ENCODE peak calls at places on chromosomes 6 and 20, in eight cellular contexts. One of them, this sample, is unnamed. For H3K36me3, the result is how much of the 10 kb centered on the place peaks cover.

GRCh38 chr6:16849280-16850210 is 88.3 kb upstream of the ATXN1 start:
- DNase-seq in left ventricle myocardium inferior: no peak
- DNase-seq in GM23248: peak
- DNase-seq in colonic mucosa: peak
- DNase-seq in lower lobe of right lung: no peak
- DNase-seq in CD4-positive, alpha-beta memory T cell: no peak
- DNase-seq in effector memory CD4-positive, alpha-beta T cell: no peak
- DNase-seq in heart left ventricle: no peak
- DNase-seq in this sample: no peak

GRCh38 chr6:30821862-30822784 is 62.2 kb upstream of the DDR1 start:
- DNase-seq in left ventricle myocardium inferior: no peak
- DNase-seq in GM23248: peak
- DNase-seq in colonic mucosa: no peak
- DNase-seq in lower lobe of right lung: no peak
- DNase-seq in CD4-positive, alpha-beta memory T cell: no peak
- DNase-seq in effector memory CD4-positive, alpha-beta T cell: no peak
- DNase-seq in heart left ventricle: no peak
- DNase-seq in this sample: no peak

GRCh38 chr6:158213925-158214674 is 46.0 kb downstream of the GTF2H5 start:
- DNase-seq in left ventricle myocardium inferior: peak
- DNase-seq in GM23248: peak
- DNase-seq in colonic mucosa: peak
- DNase-seq in lower lobe of right lung: peak
- DNase-seq in CD4-positive, alpha-beta memory T cell: peak
- DNase-seq in effector memory CD4-positive, alpha-beta T cell: peak
- DNase-seq in heart left ventricle: peak
- DNase-seq in this sample: peak

GRCh38 chr6:112061605-112062004 is 7.7 kb downstream of the CCN6 start:
- DNase-seq in left ventricle myocardium inferior: no peak
- DNase-seq in GM23248: peak
- DNase-seq in colonic mucosa: no peak
- DNase-seq in lower lobe of right lung: no peak
- DNase-seq in CD4-positive, alpha-beta memory T cell: no peak
- DNase-seq in effector memory CD4-positive, alpha-beta T cell: no peak
- DNase-seq in heart left ventricle: no peak
- DNase-seq in this sample: no peak

GRCh38 chr6:87198496-87198895 is 43.1 kb downstream of the ZNF292 start:
- DNase-seq in left ventricle myocardium inferior: no peak
- DNase-seq in GM23248: peak
- DNase-seq in colonic mucosa: no peak
- DNase-seq in lower lobe of right lung: no peak
- DNase-seq in CD4-positive, alpha-beta memory T cell: no peak
- DNase-seq in effector memory CD4-positive, alpha-beta T cell: no peak
- DNase-seq in heart left ventricle: no peak
- DNase-seq in this sample: no peak

GRCh38 chr6:75524322-75524972 is 30.8 kb upstream of the FILIP1 start:
- DNase-seq in left ventricle myocardium inferior: no peak
- DNase-seq in GM23248: peak
- DNase-seq in colonic mucosa: no peak
- DNase-seq in lower lobe of right lung: no peak
- DNase-seq in CD4-positive, alpha-beta memory T cell: no peak
- DNase-seq in effector memory CD4-positive, alpha-beta T cell: no peak
- DNase-seq in heart left ventricle: no peak
- DNase-seq in this sample: no peak

GRCh38 chr6:26554669-26555504 is 16.7 kb downstream of the HMGN4 start:
- DNase-seq in left ventricle myocardium inferior: peak
- DNase-seq in GM23248: peak
- DNase-seq in colonic mucosa: peak
- DNase-seq in lower lobe of right lung: no peak
- DNase-seq in CD4-positive, alpha-beta memory T cell: peak
- DNase-seq in effector memory CD4-positive, alpha-beta T cell: peak
- DNase-seq in heart left ventricle: no peak
- DNase-seq in this sample: peak

GRCh38 chr6:39934060-39934757 is at the start of gene MOCS1:
- DNase-seq in left ventricle myocardium inferior: peak
- DNase-seq in GM23248: peak
- DNase-seq in colonic mucosa: peak
- DNase-seq in lower lobe of right lung: peak
- DNase-seq in CD4-positive, alpha-beta memory T cell: no peak
- DNase-seq in effector memory CD4-positive, alpha-beta T cell: no peak
- DNase-seq in heart left ventricle: peak
- DNase-seq in this sample: peak

GRCh38 chr20:7308163-7308562 is 540.7 kb downstream of the BMP2 start:
- DNase-seq in left ventricle myocardium inferior: no peak
- DNase-seq in GM23248: no peak
- DNase-seq in colonic mucosa: no peak
- DNase-seq in lower lobe of right lung: no peak
- DNase-seq in CD4-positive, alpha-beta memory T cell: no peak
- DNase-seq in effector memory CD4-positive, alpha-beta T cell: no peak
- DNase-seq in heart left ventricle: no peak
- DNase-seq in this sample: no peak

GRCh38 chr6:26421259-26422144 is 18.8 kb upstream of the BTN3A3 start:
- DNase-seq in left ventricle myocardium inferior: peak
- DNase-seq in GM23248: peak
- DNase-seq in colonic mucosa: peak
- DNase-seq in lower lobe of right lung: peak
- DNase-seq in CD4-positive, alpha-beta memory T cell: peak
- DNase-seq in effector memory CD4-positive, alpha-beta T cell: peak
- DNase-seq in heart left ventricle: peak
- DNase-seq in this sample: peak

GRCh38 chr6:12725263-12725662 is 8.7 kb downstream of the PHACTR1 start:
- DNase-seq in left ventricle myocardium inferior: no peak
- DNase-seq in GM23248: no peak
- DNase-seq in colonic mucosa: no peak
- DNase-seq in lower lobe of right lung: no peak
- DNase-seq in CD4-positive, alpha-beta memory T cell: no peak
- DNase-seq in effector memory CD4-positive, alpha-beta T cell: no peak
- DNase-seq in heart left ventricle: no peak
- DNase-seq in this sample: no peak

GRCh38 chr6:7267521-7268091 is 45.4 kb downstream of the SSR1 start:
- DNase-seq in left ventricle myocardium inferior: no peak
- DNase-seq in GM23248: peak
- DNase-seq in colonic mucosa: no peak
- DNase-seq in lower lobe of right lung: no peak
- DNase-seq in CD4-positive, alpha-beta memory T cell: no peak
- DNase-seq in effector memory CD4-positive, alpha-beta T cell: no peak
- DNase-seq in heart left ventricle: no peak
- DNase-seq in this sample: no peak

GRCh38 chr6:119476554-119476953 is 127.0 kb upstream of the MAN1A1 start:
- DNase-seq in left ventricle myocardium inferior: no peak
- DNase-seq in GM23248: no peak
- DNase-seq in colonic mucosa: no peak
- DNase-seq in lower lobe of right lung: no peak
- DNase-seq in CD4-positive, alpha-beta memory T cell: no peak
- DNase-seq in effector memory CD4-positive, alpha-beta T cell: no peak
- DNase-seq in heart left ventricle: no peak
- DNase-seq in this sample: no peak

GRCh38 chr6:4311976-4312860 is 176.8 kb upstream of the ECI2 start:
- DNase-seq in left ventricle myocardium inferior: no peak
- DNase-seq in GM23248: no peak
- DNase-seq in colonic mucosa: no peak
- DNase-seq in lower lobe of right lung: no peak
- DNase-seq in CD4-positive, alpha-beta memory T cell: no peak
- DNase-seq in effector memory CD4-positive, alpha-beta T cell: no peak
- DNase-seq in heart left ventricle: no peak
- DNase-seq in this sample: no peak

GRCh38 chr6:111564482-111564945 is 41.2 kb downstream of the TRAF3IP2 start:
- DNase-seq in left ventricle myocardium inferior: peak
- DNase-seq in GM23248: peak
- DNase-seq in colonic mucosa: no peak
- DNase-seq in lower lobe of right lung: no peak
- DNase-seq in CD4-positive, alpha-beta memory T cell: no peak
- DNase-seq in effector memory CD4-positive, alpha-beta T cell: no peak
- DNase-seq in heart left ventricle: peak
- DNase-seq in this sample: no peak

GRCh38 chr6:135176464-135176863 is 4.6 kb upstream of the MYB start:
- DNase-seq in left ventricle myocardium inferior: no peak
- DNase-seq in GM23248: no peak
- DNase-seq in colonic mucosa: no peak
- DNase-seq in lower lobe of right lung: no peak
- DNase-seq in CD4-positive, alpha-beta memory T cell: no peak
- DNase-seq in effector memory CD4-positive, alpha-beta T cell: no peak
- DNase-seq in heart left ventricle: no peak
- DNase-seq in this sample: no peak

GRCh38 chr6:16818992-16819626 is 57.8 kb upstream of the ATXN1 start:
- DNase-seq in left ventricle myocardium inferior: no peak
- DNase-seq in GM23248: no peak
- DNase-seq in colonic mucosa: no peak
- DNase-seq in lower lobe of right lung: no peak
- DNase-seq in CD4-positive, alpha-beta memory T cell: no peak
- DNase-seq in effector memory CD4-positive, alpha-beta T cell: no peak
- DNase-seq in heart left ventricle: no peak
- DNase-seq in this sample: no peak

GRCh38 chr6:39289490-39289889 is 24.7 kb downstream of the KCNK17 start:
- DNase-seq in left ventricle myocardium inferior: no peak
- DNase-seq in GM23248: no peak
- DNase-seq in colonic mucosa: no peak
- DNase-seq in lower lobe of right lung: no peak
- DNase-seq in CD4-positive, alpha-beta memory T cell: no peak
- DNase-seq in effector memory CD4-positive, alpha-beta T cell: no peak
- DNase-seq in heart left ventricle: no peak
- DNase-seq in this sample: no peak

GRCh38 chr20:36873498-36874189 is 2.3 kb upstream of the TLDC2 start:
- DNase-seq in left ventricle myocardium inferior: no peak
- DNase-seq in GM23248: no peak
- DNase-seq in colonic mucosa: no peak
- DNase-seq in lower lobe of right lung: peak
- DNase-seq in CD4-positive, alpha-beta memory T cell: no peak
- DNase-seq in effector memory CD4-positive, alpha-beta T cell: no peak
- DNase-seq in heart left ventricle: no peak
- DNase-seq in this sample: no peak

GRCh38 chr6:111823831-111824607 is 49.2 kb downstream of the FYN start:
- DNase-seq in left ventricle myocardium inferior: no peak
- DNase-seq in GM23248: peak
- DNase-seq in colonic mucosa: no peak
- DNase-seq in lower lobe of right lung: no peak
- DNase-seq in CD4-positive, alpha-beta memory T cell: no peak
- DNase-seq in effector memory CD4-positive, alpha-beta T cell: no peak
- DNase-seq in heart left ventricle: no peak
- DNase-seq in this sample: no peak

GRCh38 chr6:137488736-137489409 is 5.3 kb downstream of the OLIG3 start:
- DNase-seq in left ventricle myocardium inferior: no peak
- DNase-seq in GM23248: no peak
- DNase-seq in colonic mucosa: no peak
- DNase-seq in lower lobe of right lung: peak
- DNase-seq in CD4-positive, alpha-beta memory T cell: no peak
- DNase-seq in effector memory CD4-positive, alpha-beta T cell: no peak
- DNase-seq in heart left ventricle: no peak
- DNase-seq in this sample: no peak

GRCh38 chr6:166106076-166106686 is 61.5 kb downstream of the TBXT start:
- DNase-seq in left ventricle myocardium inferior: peak
- DNase-seq in GM23248: peak
- DNase-seq in colonic mucosa: peak
- DNase-seq in lower lobe of right lung: peak
- DNase-seq in CD4-positive, alpha-beta memory T cell: peak
- DNase-seq in effector memory CD4-positive, alpha-beta T cell: no peak
- DNase-seq in heart left ventricle: peak
- DNase-seq in this sample: no peak

GRCh38 chr6:90816764-90817163 is 229.9 kb upstream of the MAP3K7 start:
- DNase-seq in left ventricle myocardium inferior: no peak
- DNase-seq in GM23248: no peak
- DNase-seq in colonic mucosa: no peak
- DNase-seq in lower lobe of right lung: no peak
- DNase-seq in CD4-positive, alpha-beta memory T cell: no peak
- DNase-seq in effector memory CD4-positive, alpha-beta T cell: no peak
- DNase-seq in heart left ventricle: no peak
- DNase-seq in this sample: no peak

GRCh38 chr6:43797919-43798318 is 27.9 kb downstream of the VEGFA start:
- DNase-seq in left ventricle myocardium inferior: no peak
- DNase-seq in GM23248: no peak
- DNase-seq in colonic mucosa: no peak
- DNase-seq in lower lobe of right lung: peak
- DNase-seq in CD4-positive, alpha-beta memory T cell: no peak
- DNase-seq in effector memory CD4-positive, alpha-beta T cell: no peak
- DNase-seq in heart left ventricle: no peak
- DNase-seq in this sample: no peak
- H3K27ac ChIP-seq in left ventricle myocardium inferior: peak
- H3K27ac ChIP-seq in GM23248: no peak
- H3K27ac ChIP-seq in colonic mucosa: no peak
- H3K27ac ChIP-seq in lower lobe of right lung: peak
- H3K27ac ChIP-seq in CD4-positive, alpha-beta memory T cell: no peak
- H3K27ac ChIP-seq in effector memory CD4-positive, alpha-beta T cell: no peak
- H3K27ac ChIP-seq in heart left ventricle: peak
- H3K27ac ChIP-seq in this sample: no peak

GRCh38 chr6:35236223-35236622 is 22.5 kb downstream of the SCUBE3 start:
- DNase-seq in left ventricle myocardium inferior: no peak
- DNase-seq in GM23248: no peak
- DNase-seq in colonic mucosa: no peak
- DNase-seq in lower lobe of right lung: no peak
- DNase-seq in CD4-positive, alpha-beta memory T cell: no peak
- DNase-seq in effector memory CD4-positive, alpha-beta T cell: no peak
- DNase-seq in heart left ventricle: no peak
- DNase-seq in this sample: no peak
- H3K36me3 ChIP-seq in left ventricle myocardium inferior: under half
- H3K36me3 ChIP-seq in GM23248: under half
- H3K36me3 ChIP-seq in colonic mucosa: under half
- H3K36me3 ChIP-seq in lower lobe of right lung: under half
- H3K36me3 ChIP-seq in CD4-positive, alpha-beta memory T cell: under half
- H3K36me3 ChIP-seq in effector memory CD4-positive, alpha-beta T cell: under half
- H3K36me3 ChIP-seq in heart left ventricle: under half
- H3K36me3 ChIP-seq in this sample: under half

GRCh38 chr6:36302227-36302976 is 32.5 kb downstream of the PNPLA1 start:
- DNase-seq in left ventricle myocardium inferior: peak
- DNase-seq in GM23248: peak
- DNase-seq in colonic mucosa: peak
- DNase-seq in lower lobe of right lung: peak
- DNase-seq in CD4-positive, alpha-beta memory T cell: peak
- DNase-seq in effector memory CD4-positive, alpha-beta T cell: peak
- DNase-seq in heart left ventricle: peak
- DNase-seq in this sample: peak
- H3K27ac ChIP-seq in left ventricle myocardium inferior: no peak
- H3K27ac ChIP-seq in GM23248: no peak
- H3K27ac ChIP-seq in colonic mucosa: no peak
- H3K27ac ChIP-seq in lower lobe of right lung: no peak
- H3K27ac ChIP-seq in CD4-positive, alpha-beta memory T cell: no peak
- H3K27ac ChIP-seq in effector memory CD4-positive, alpha-beta T cell: no peak
- H3K27ac ChIP-seq in heart left ventricle: no peak
- H3K27ac ChIP-seq in this sample: no peak

GRCh38 chr20:443223-443793 is 19.0 kb downstream of the TBC1D20 start:
- DNase-seq in left ventricle myocardium inferior: no peak
- DNase-seq in GM23248: no peak
- DNase-seq in colonic mucosa: no peak
- DNase-seq in lower lobe of right lung: no peak
- DNase-seq in CD4-positive, alpha-beta memory T cell: no peak
- DNase-seq in effector memory CD4-positive, alpha-beta T cell: no peak
- DNase-seq in heart left ventricle: no peak
- DNase-seq in this sample: no peak
- H3K36me3 ChIP-seq in left ventricle myocardium inferior: half or more
- H3K36me3 ChIP-seq in GM23248: half or more
- H3K36me3 ChIP-seq in colonic mucosa: under half
- H3K36me3 ChIP-seq in lower lobe of right lung: half or more
- H3K36me3 ChIP-seq in CD4-positive, alpha-beta memory T cell: under half
- H3K36me3 ChIP-seq in effector memory CD4-positive, alpha-beta T cell: under half
- H3K36me3 ChIP-seq in heart left ventricle: half or more
- H3K36me3 ChIP-seq in this sample: half or more

GRCh38 chr6:37284781-37285180 is 26.8 kb upstream of the TMEM217 start:
- DNase-seq in left ventricle myocardium inferior: no peak
- DNase-seq in GM23248: no peak
- DNase-seq in colonic mucosa: no peak
- DNase-seq in lower lobe of right lung: no peak
- DNase-seq in CD4-positive, alpha-beta memory T cell: no peak
- DNase-seq in effector memory CD4-positive, alpha-beta T cell: no peak
- DNase-seq in heart left ventricle: no peak
- DNase-seq in this sample: no peak
- H3K27ac ChIP-seq in left ventricle myocardium inferior: peak
- H3K27ac ChIP-seq in GM23248: no peak
- H3K27ac ChIP-seq in colonic mucosa: no peak
- H3K27ac ChIP-seq in lower lobe of right lung: no peak
- H3K27ac ChIP-seq in CD4-positive, alpha-beta memory T cell: no peak
- H3K27ac ChIP-seq in effector memory CD4-positive, alpha-beta T cell: no peak
- H3K27ac ChIP-seq in heart left ventricle: peak
- H3K27ac ChIP-seq in this sample: no peak

GRCh38 chr6:138943089-138943625 is 44.9 kb downstream of the REPS1 start:
- DNase-seq in left ventricle myocardium inferior: no peak
- DNase-seq in GM23248: no peak
- DNase-seq in colonic mucosa: no peak
- DNase-seq in lower lobe of right lung: no peak
- DNase-seq in CD4-positive, alpha-beta memory T cell: no peak
- DNase-seq in effector memory CD4-positive, alpha-beta T cell: no peak
- DNase-seq in heart left ventricle: no peak
- DNase-seq in this sample: no peak
- H3K36me3 ChIP-seq in left ventricle myocardium inferior: under half
- H3K36me3 ChIP-seq in GM23248: under half
- H3K36me3 ChIP-seq in colonic mucosa: under half
- H3K36me3 ChIP-seq in lower lobe of right lung: half or more
- H3K36me3 ChIP-seq in CD4-positive, alpha-beta memory T cell: under half
- H3K36me3 ChIP-seq in effector memory CD4-positive, alpha-beta T cell: under half
- H3K36me3 ChIP-seq in heart left ventricle: half or more
- H3K36me3 ChIP-seq in this sample: under half

This sample was measured in naive thymus-derived CD4-positive, alpha-beta T cell.